ENCODE peak calls at places on chromosomes 1 and 21, in four cellular contexts. I, V, F and X are unnamed samples.
A peak's percentile ranks its signal among the peaks of the same experiment; 100 is the strongest.

GRCh38 chr1:14435368-14436023 is 163.0 kb upstream of the KAZN start:
- DNase-seq in V (no peak), I (no peak), F (no peak), X (no peak)

GRCh38 chr1:22636927-22637326 is 499 bp downstream of the C1QA start:
- DNase-seq in F (no peak), V (no peak), I (no peak), X (no peak)

GRCh38 chr1:212950243-212951057 is at the start of gene VASH2:
- DNase-seq in F (peak; percentile 80), V (peak; percentile 71), I (peak; percentile 75), X (peak; percentile 82)

GRCh38 chr1:177351361-177352108 is 180.8 kb downstream of the BRINP2 start:
- DNase-seq in F (peak; percentile 57), I (no peak), V (no peak), X (peak; percentile 16)

GRCh38 chr21:28066051-28066450 is 926.6 kb downstream of the LTN1 start:
- DNase-seq in V (no peak), F (no peak), I (no peak), X (peak; percentile 41)

GRCh38 chr1:115314111-115314510 is 23.9 kb downstream of the NGF start:
- DNase-seq in I (no peak), V (no peak), F (no peak), X (no peak)

GRCh38 chr1:158272681-158273080 is 17.0 kb upstream of the CD1C start:
- DNase-seq in F (no peak), I (no peak), V (no peak), X (no peak)

GRCh38 chr1:15949453-15950245 is 26.3 kb downstream of the ZBTB17 start:
- DNase-seq in I (peak; percentile 97), V (peak; percentile 72), F (peak; percentile 90), X (peak; percentile 99)

GRCh38 chr1:3668585-3669300 is 16.4 kb downstream of the TP73 start:
- DNase-seq in F (peak; percentile 90), I (no peak), V (peak; percentile 32), X (peak; percentile 63)

GRCh38 chr1:11730429-11730861 is 5.5 kb upstream of the AGTRAP start:
- DNase-seq in I (no peak), F (peak; percentile 72), V (no peak), X (peak; percentile 72)

GRCh38 chr1:114113801-114114750 is 39.6 kb downstream of the SYT6 start:
- DNase-seq in I (peak; percentile 73), F (no peak), V (peak; percentile 49), X (no peak)

GRCh38 chr1:24580756-24581155 is 24.9 kb downstream of the NCMAP start:
- DNase-seq in V (no peak), F (no peak), I (no peak), X (no peak)

GRCh38 chr1:27366411-27367159 is at the start of gene MAP3K6:
- DNase-seq in F (peak; percentile 89), V (peak; percentile 82), I (peak; percentile 57), X (peak; percentile 80)

GRCh38 chr21:25375675-25376074 is 231.6 kb downstream of the MRPL39 start:
- DNase-seq in V (no peak), I (peak; percentile 33), F (no peak), X (peak; percentile 26)

GRCh38 chr21:33403128-33403785 is at the start of gene IFNGR2:
- DNase-seq in V (no peak), I (no peak), F (no peak), X (peak; percentile 63)

GRCh38 chr1:227747382-227747781 is 12.1 kb downstream of the SNAP47 start:
- DNase-seq in V (no peak), F (no peak), I (no peak), X (no peak)

GRCh38 chr21:45555557-45556301 is 13.5 kb upstream of the SLC19A1 start:
- DNase-seq in V (peak; percentile 91), F (peak; percentile 89), I (peak; percentile 62), X (peak; percentile 64)

GRCh38 chr1:222618880-222619321 is 1.0 kb downstream of the MIA3 start:
- DNase-seq in F (no peak), V (no peak), I (no peak), X (peak; percentile 13)

GRCh38 chr1:53071167-53071865 is 9.3 kb downstream of the PODN start:
- DNase-seq in V (no peak), F (no peak), I (no peak), X (no peak)

GRCh38 chr21:35475768-35476167 is 426.7 kb upstream of the RUNX1 start:
- DNase-seq in V (no peak), F (no peak), I (peak; percentile 65), X (peak; percentile 67)

GRCh38 chr1:193434319-193434718 is 247.9 kb upstream of the B3GALT2 start:
- DNase-seq in F (no peak), I (peak; percentile 82), V (no peak), X (peak; percentile 39)

GRCh38 chr1:64965239-64966157 is 851 bp downstream of the JAK1 start:
- DNase-seq in I (peak; percentile 40), V (no peak), F (peak; percentile 52), X (peak; percentile 37)

GRCh38 chr1:86950712-86951111 is 36.3 kb downstream of the HS2ST1 start:
- DNase-seq in V (no peak), I (no peak), F (no peak), X (no peak)

GRCh38 chr1:80656011-80656627 is 1144.6 kb upstream of the ADGRL2 start:
- DNase-seq in V (peak; percentile 72), I (peak; percentile 12), F (no peak), X (peak; percentile 52)
- TF ChIP-seq CTCF in V (peak; percentile 13), I (peak; percentile 68), F (no peak), X (peak; percentile 13)

DNA sequence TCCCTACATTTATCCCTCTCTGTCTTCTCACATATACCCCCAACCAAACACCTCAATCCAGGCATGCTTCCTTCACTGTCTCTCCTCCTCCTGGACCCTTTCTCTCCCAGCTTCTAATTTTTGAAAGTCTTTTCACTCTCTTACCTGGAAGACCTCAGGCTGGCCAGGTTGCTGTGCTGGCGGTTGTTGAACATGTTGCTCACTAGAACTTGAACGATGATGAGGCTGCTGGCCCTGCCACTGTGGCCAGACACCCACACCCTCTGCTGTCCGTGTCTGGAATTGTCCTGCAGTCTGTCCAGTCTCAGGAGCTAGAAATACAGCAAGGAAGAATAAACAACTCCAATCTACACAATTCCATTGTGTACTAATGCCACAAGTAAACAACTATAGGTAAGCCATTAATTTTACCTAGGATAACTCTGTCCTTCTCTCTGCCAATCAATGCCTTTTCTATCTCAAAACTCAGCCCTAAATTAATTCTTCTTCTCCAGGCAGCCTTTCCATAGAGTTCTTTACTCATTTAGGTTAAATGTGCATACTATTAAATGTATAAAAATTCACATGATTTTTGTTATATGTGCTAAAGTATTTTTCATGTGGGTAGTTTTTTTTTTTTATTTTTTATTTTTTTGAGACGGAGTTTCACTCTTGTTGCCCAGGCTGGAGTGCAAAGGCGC is 5.1 kb upstream of the CTSK start:
- DNase-seq in V (peak; percentile 75), F (peak; percentile 72), I (peak; percentile 67), X (peak; percentile 92)
- TF ChIP-seq CTCF in V (peak; percentile 76), F (peak; percentile 46), I (peak; percentile 92), X (peak; percentile 87)

GRCh38 chr1:161749509-161750407 is at the start of gene DUSP12:
- DNase-seq in V (peak; percentile 97), F (peak; percentile 93), I (peak; percentile 96), X (peak; percentile 95)
- TF ChIP-seq CTCF in V (peak; percentile 24), F (no peak), I (peak; percentile 30), X (no peak)

GRCh38 chr1:154329152-154329521 is 3.8 kb downstream of the ATP8B2 start:
- DNase-seq in I (peak; percentile 49), F (no peak), V (no peak), X (peak; percentile 45)
- TF ChIP-seq CTCF in I (peak; percentile 65), F (no peak), V (no peak), X (peak; percentile 19)

GRCh38 chr1:167200749-167201148 is 19.9 kb upstream of the POU2F1 start:
- DNase-seq in F (no peak), V (no peak), I (no peak), X (no peak)

GRCh38 chr1:167197692-167198091 is 23.0 kb upstream of the POU2F1 start:
- DNase-seq in V (no peak), F (no peak), I (no peak), X (no peak)

GRCh38 chr1:167200272-167200671 is 20.4 kb upstream of the POU2F1 start:
- DNase-seq in V (no peak), F (no peak), I (no peak), X (no peak)

GRCh38 chr1:167198518-167199133 is 22.1 kb upstream of the POU2F1 start:
- DNase-seq in F (no peak), I (no peak), V (no peak), X (no peak)

DNA sequence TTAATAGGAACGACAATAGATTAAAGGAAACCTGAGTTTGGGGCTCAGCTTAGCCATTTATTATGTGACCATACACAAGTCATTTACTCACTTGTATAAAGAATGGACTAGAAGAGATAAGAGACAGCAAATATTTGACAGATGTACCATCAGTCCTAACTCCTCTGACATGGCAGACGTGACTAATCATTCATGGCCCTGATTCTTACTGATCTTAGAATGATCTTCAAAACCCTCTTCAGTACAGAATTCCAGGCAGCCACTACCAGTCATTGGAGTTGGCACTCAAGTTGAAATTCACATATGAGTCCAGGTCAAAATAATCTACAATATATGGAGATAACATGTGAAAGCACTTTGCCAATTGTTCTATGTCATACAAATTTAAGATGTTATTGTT is 21.0 kb upstream of the POU2F1 start:
- DNase-seq in I (peak; percentile 32), V (no peak), F (no peak), X (no peak)
- TF ChIP-seq CTCF in I (no peak), V (no peak), F (no peak), X (no peak)